ENCODE peak calls at places on chromosomes 11 and 22, in six cellular contexts. Z is fibroblast of the conjunctiva; R is activated naive CD4-positive, alpha-beta T cell treated with Interleukin-2 at 50 U/mL for 16 hours; O is stimulated activated CD4-positive, alpha-beta T cell treated with anti-CD3 and anti-CD28 coated beads, Interleukin-4, amount 100 ng/mL, for 4 hours; Y is astrocyte of the cerebellum; U is activated CD8-positive, alpha-beta memory T cell treated with anti-CD3 and anti-CD28 coated beads, Interleukin-2, amount 50 U/mL, for 48 hours. A is an unnamed sample.

GRCh38 chr11:67666303-67666645 is 8.1 kb downstream of the ALDH3B2 start:
- DNase-seq in U (no peak), Y (no peak), O (no peak), Z (no peak), R (no peak), A (no peak)

GRCh38 chr11:83545911-83546310 is 259.7 kb upstream of the CCDC90B start:
- DNase-seq in U (no peak), Z (no peak), O (no peak), Y (no peak), R (no peak), A (no peak)

GRCh38 chr11:14578551-14578956 is 58.4 kb upstream of the PSMA1 start:
- DNase-seq in Z (no peak), O (no peak), U (no peak), Y (no peak), R (peak), A (peak)

GRCh38 chr11:42273977-42274376 is 814.5 kb upstream of the LRRC4C start:
- DNase-seq in Z (no peak), O (no peak), R (no peak), U (no peak), Y (no peak), A (no peak)

GRCh38 chr22:39282642-39283311 is 36.6 kb downstream of the RPL3 start:
- DNase-seq in U (no peak), Z (no peak), O (no peak), R (no peak), Y (no peak), A (no peak)

GRCh38 chr22:42800731-42801536 is 56.1 kb downstream of the ARFGAP3 start:
- DNase-seq in R (no peak), Y (no peak), U (peak), Z (no peak), O (no peak), A (no peak)

GRCh38 chr22:33565580-33565995 is 354.7 kb downstream of the LARGE1 start:
- DNase-seq in U (no peak), Y (no peak), R (no peak), O (no peak), Z (no peak), A (no peak)

GRCh38 chr11:78220218-78221157 is 31.8 kb downstream of the USP35 start:
- DNase-seq in Z (no peak), R (no peak), U (peak), Y (no peak), O (no peak), A (no peak)

GRCh38 chr11:8067929-8068575 is 13.0 kb upstream of the TUB start:
- DNase-seq in U (peak), O (no peak), Z (no peak), R (no peak), Y (no peak), A (no peak)

GRCh38 chr11:34263462-34264186 is 94.2 kb downstream of the ABTB2 start:
- DNase-seq in R (no peak), Y (peak), Z (peak), O (no peak), U (no peak), A (no peak)

GRCh38 chr22:10778296-10778814 is 4749.6 kb upstream of the OR11H1 start:
- DNase-seq in Y (no peak), R (no peak), O (no peak), U (no peak), Z (no peak), A (no peak)

GRCh38 chr11:1953489-1954284 is 6.6 kb downstream of the MRPL23 start:
- DNase-seq in Z (no peak), R (no peak), O (no peak), Y (no peak), U (peak), A (peak)

GRCh38 chr11:60838132-60838531 is 3.8 kb upstream of the CCDC86 start:
- DNase-seq in R (no peak), Z (no peak), Y (no peak), U (no peak), O (no peak), A (no peak)

GRCh38 chr22:50376064-50376747 is 33.1 kb downstream of the PPP6R2 start:
- DNase-seq in R (no peak), Z (no peak), Y (no peak), U (no peak), O (no peak), A (no peak)

GRCh38 chr11:128692750-128693578 is 908 bp upstream of the FLI1 start:
- DNase-seq in Y (no peak), Z (no peak), O (no peak), R (peak), U (peak), A (no peak)

GRCh38 chr11:117328414-117329010 is 858 bp downstream of the CEP164 start:
- DNase-seq in Z (peak), Y (peak), O (no peak), U (peak), R (peak), A (no peak)

GRCh38 chr11:78268516-78269410 is 80.0 kb downstream of the USP35 start:
- DNase-seq in U (no peak), O (no peak), Y (no peak), R (no peak), Z (peak), A (no peak)

GRCh38 chr11:47551086-47551485 is 1.8 kb downstream of the CELF1 start:
- DNase-seq in Z (no peak), U (no peak), O (no peak), Y (no peak), R (no peak), A (no peak)

GRCh38 chr11:20160425-20161229 is at the start of gene DBX1:
- DNase-seq in Y (no peak), R (no peak), Z (no peak), O (no peak), U (no peak), A (no peak)

GRCh38 chr11:116231540-116231939 is 541.2 kb downstream of the BUD13 start:
- DNase-seq in Z (no peak), O (no peak), U (no peak), Y (no peak), R (no peak), A (no peak)

GRCh38 chr11:83827520-83827919 is 541.4 kb upstream of the CCDC90B start:
- DNase-seq in Z (no peak), O (no peak), R (no peak), Y (no peak), U (no peak), A (no peak)

GRCh38 chr11:78216571-78217287 is 28.0 kb downstream of the USP35 start:
- DNase-seq in Z (no peak), Y (no peak), U (no peak), O (no peak), R (no peak), A (no peak)

GRCh38 chr11:72373163-72373562 is 61.2 kb downstream of the CLPB start:
- DNase-seq in Z (no peak), U (no peak), R (no peak), Y (no peak), O (no peak), A (no peak)

GRCh38 chr22:29030016-29030617 is 31.5 kb downstream of the C22orf31 start:
- DNase-seq in O (no peak), U (no peak), Z (no peak), Y (peak), R (no peak), A (no peak)

GRCh38 chr11:2525166-2525861 is 80.5 kb downstream of the KCNQ1 start:
- DNase-seq in U (peak), O (no peak), R (peak), Z (no peak), Y (no peak), A (no peak)

GRCh38 chr11:76768091-76769047 is 14.8 kb upstream of the TSKU start:
- DNase-seq in U (no peak), Z (no peak), Y (no peak), R (no peak), O (no peak), A (no peak)

GRCh38 chr11:40188848-40189247 is 1270.6 kb downstream of the LRRC4C start:
- DNase-seq in U (no peak), R (no peak), Y (no peak), O (no peak), Z (no peak), A (no peak)

GRCh38 chr11:126878892-126879291 is 121.7 kb downstream of the KIRREL3 start:
- DNase-seq in Z (no peak), U (no peak), R (no peak), Y (no peak), O (no peak), A (no peak)

GRCh38 chr11:114036156-114036811 is 23.2 kb upstream of the ZBTB16 start:
- DNase-seq in U (peak), Z (peak), R (peak), Y (peak), O (peak), A (peak)

GRCh38 chr11:72788250-72788649 is 5.6 kb downstream of the STARD10 start:
- DNase-seq in R (no peak), O (no peak), Z (no peak), U (no peak), Y (no peak), A (no peak)

GRCh38 chr11:73219396-73220285 is 1.6 kb downstream of the P2RY2 start:
- DNase-seq in O (no peak), U (no peak), R (no peak), Z (no peak), Y (no peak), A (no peak)

GRCh38 chr11:14065153-14065552 is 102.6 kb downstream of the SPON1 start:
- DNase-seq in Y (no peak), U (no peak), R (peak), Z (no peak), O (peak), A (no peak)

GRCh38 chr11:129861702-129862107 is 33.7 kb downstream of the NFRKB start:
- DNase-seq in R (no peak), Y (peak), Z (peak), O (no peak), U (no peak), A (no peak)

GRCh38 chr22:41534219-41534618 is 10.1 kb downstream of the POLR3H start:
- DNase-seq in Y (no peak), U (no peak), R (no peak), Z (no peak), O (no peak), A (no peak)

GRCh38 chr22:43945632-43946390 is 9.4 kb upstream of the SAMM50 start:
- DNase-seq in U (peak), R (peak), O (peak), Y (peak), Z (peak), A (peak)

A was measured in central memory CD8-positive, alpha-beta T cell.